ENCODE peak calls at places on chromosomes 4 and X, in eight cellular contexts. O is transverse colon, K is uterus, W is A549, H is IMR-90, E is endothelial cell of umbilical vein, Y is adrenal gland, Q is right lobe of liver. B is an unnamed sample.

GRCh38 chr4:10098770-10099139 is 17.8 kb downstream of the WDR1 start:
- DNase-seq in O (no peak), Y (peak), W (no peak), Q (no peak), E (no peak), K (no peak), H (peak), B (no peak)

GRCh38 chr4:148813289-148813688 is 371.1 kb upstream of the NR3C2 start:
- DNase-seq in Q (no peak), K (no peak), O (no peak), H (no peak), E (no peak), Y (no peak), W (no peak), B (no peak)

GRCh38 chrX:118171354-118171753 is 54.7 kb upstream of the KLHL13 start:
- DNase-seq in Q (no peak), E (no peak), W (no peak), Y (no peak), H (no peak), O (no peak), K (no peak), B (no peak)

GRCh38 chrX:108159028-108159670 is 67.6 kb downstream of the ATG4A start:
- DNase-seq in Q (no peak), O (no peak), H (no peak), W (no peak), E (no peak), Y (no peak), K (no peak), B (no peak)

GRCh38 chrX:43349363-43349762 is 306.7 kb upstream of the MAOA start:
- DNase-seq in O (peak), Y (peak), K (no peak), H (peak), W (peak), E (peak), Q (no peak), B (no peak)

GRCh38 chr4:23887989-23888388 is 1.9 kb downstream of the PPARGC1A start:
- DNase-seq in W (no peak), E (no peak), Q (no peak), Y (peak), H (no peak), K (no peak), O (no peak), B (no peak)

GRCh38 chr4:181498148-181498547 is 745.1 kb upstream of the TENM3 start:
- DNase-seq in Q (no peak), W (no peak), H (no peak), Y (no peak), E (no peak), K (no peak), O (no peak), B (no peak)

GRCh38 chrX:110532527-110532926 is 173.9 kb downstream of the RTL9 start:
- DNase-seq in E (no peak), Q (no peak), O (no peak), W (no peak), H (no peak), Y (no peak), K (no peak), B (no peak)

GRCh38 chrX:34063616-34064015 is 68.5 kb downstream of the FAM47A start:
- DNase-seq in Q (no peak), E (no peak), H (no peak), W (no peak), K (no peak), O (no peak), Y (no peak), B (no peak)

GRCh38 chr4:112284662-112285411 is 867 bp downstream of the TIFA start:
- DNase-seq in Q (peak), K (no peak), E (peak), W (peak), H (peak), O (peak), Y (no peak), B (no peak)

GRCh38 chrX:119073200-119073905 is 560 bp downstream of the CT47C1 start:
- DNase-seq in Y (no peak), E (no peak), O (no peak), H (no peak), Q (no peak), W (no peak), K (no peak), B (no peak)

GRCh38 chr4:38672247-38673071 is 8.5 kb downstream of the KLF3 start:
- DNase-seq in H (no peak), Q (no peak), O (no peak), E (no peak), Y (no peak), W (no peak), K (no peak), B (no peak)

GRCh38 chr4:151418385-151418784 is 9.4 kb downstream of the FHIP1A start:
- DNase-seq in Q (no peak), E (peak), K (no peak), H (peak), Y (no peak), O (no peak), W (no peak), B (no peak)

GRCh38 chr4:119209077-119209476 is 3.4 kb upstream of the USP53 start:
- DNase-seq in Y (no peak), W (peak), E (peak), K (no peak), Q (no peak), O (no peak), H (peak), B (peak)

GRCh38 chr4:110344165-110344564 is 131.8 kb upstream of the ENPEP start:
- DNase-seq in O (peak), Q (no peak), Y (no peak), K (no peak), H (no peak), E (no peak), W (peak), B (no peak)

GRCh38 chr4:135185256-135185655 is 983.7 kb upstream of the PABPC4L start:
- DNase-seq in K (no peak), H (no peak), Y (no peak), O (no peak), E (no peak), Q (no peak), W (no peak), B (no peak)

GRCh38 chr4:122783301-122784215 is 43.1 kb upstream of the FGF2 start:
- DNase-seq in K (no peak), H (peak), E (peak), Y (peak), O (peak), Q (peak), W (peak), B (peak)

GRCh38 chrX:75603833-75604232 is 81.0 kb upstream of the ZDHHC15 start:
- DNase-seq in Y (no peak), K (no peak), O (no peak), Q (no peak), E (peak), H (peak), W (peak), B (no peak)

GRCh38 chrX:15672886-15673285 is 8.3 kb upstream of the CLTRN start:
- DNase-seq in O (no peak), W (no peak), E (no peak), H (no peak), Q (no peak), K (no peak), Y (no peak), B (no peak)

GRCh38 chr4:94006932-94007331 is 178.4 kb downstream of the ATOH1 start:
- DNase-seq in H (no peak), Q (no peak), K (no peak), O (no peak), W (no peak), E (no peak), Y (no peak), B (no peak)

GRCh38 chrX:47245156-47245555 is 12.3 kb downstream of the USP11 start:
- DNase-seq in O (no peak), K (no peak), Y (no peak), H (no peak), E (no peak), W (no peak), Q (no peak), B (no peak)

GRCh38 chr4:153539058-153539826 is 73.1 kb downstream of the TMEM131L start:
- DNase-seq in K (no peak), W (no peak), E (no peak), O (no peak), Q (no peak), Y (no peak), H (no peak), B (no peak)
- H3K4me3 ChIP-seq in K (peak), W (no peak), E (no peak), O (no peak), Q (no peak), Y (no peak), H (no peak), B (no peak)

GRCh38 chr4:3043272-3044020 is 30.9 kb downstream of the HTT-AS start:
- DNase-seq in Q (no peak), E (no peak), W (no peak), K (no peak), Y (no peak), H (no peak), O (no peak), B (peak)

GRCh38 chr4:3042226-3042625 is 32.1 kb downstream of the HTT-AS start:
- DNase-seq in H (no peak), O (no peak), E (no peak), Q (no peak), W (no peak), Y (no peak), K (no peak), B (no peak)

GRCh38 chr4:3039706-3040366 is 34.5 kb downstream of the HTT-AS start:
- DNase-seq in Q (no peak), O (no peak), E (no peak), Y (no peak), K (no peak), W (no peak), H (no peak), B (peak)

GRCh38 chr4:3040447-3041191 is 33.7 kb downstream of the HTT-AS start:
- DNase-seq in H (no peak), Q (peak), O (no peak), Y (no peak), K (no peak), E (no peak), W (no peak), B (no peak)

DNA sequence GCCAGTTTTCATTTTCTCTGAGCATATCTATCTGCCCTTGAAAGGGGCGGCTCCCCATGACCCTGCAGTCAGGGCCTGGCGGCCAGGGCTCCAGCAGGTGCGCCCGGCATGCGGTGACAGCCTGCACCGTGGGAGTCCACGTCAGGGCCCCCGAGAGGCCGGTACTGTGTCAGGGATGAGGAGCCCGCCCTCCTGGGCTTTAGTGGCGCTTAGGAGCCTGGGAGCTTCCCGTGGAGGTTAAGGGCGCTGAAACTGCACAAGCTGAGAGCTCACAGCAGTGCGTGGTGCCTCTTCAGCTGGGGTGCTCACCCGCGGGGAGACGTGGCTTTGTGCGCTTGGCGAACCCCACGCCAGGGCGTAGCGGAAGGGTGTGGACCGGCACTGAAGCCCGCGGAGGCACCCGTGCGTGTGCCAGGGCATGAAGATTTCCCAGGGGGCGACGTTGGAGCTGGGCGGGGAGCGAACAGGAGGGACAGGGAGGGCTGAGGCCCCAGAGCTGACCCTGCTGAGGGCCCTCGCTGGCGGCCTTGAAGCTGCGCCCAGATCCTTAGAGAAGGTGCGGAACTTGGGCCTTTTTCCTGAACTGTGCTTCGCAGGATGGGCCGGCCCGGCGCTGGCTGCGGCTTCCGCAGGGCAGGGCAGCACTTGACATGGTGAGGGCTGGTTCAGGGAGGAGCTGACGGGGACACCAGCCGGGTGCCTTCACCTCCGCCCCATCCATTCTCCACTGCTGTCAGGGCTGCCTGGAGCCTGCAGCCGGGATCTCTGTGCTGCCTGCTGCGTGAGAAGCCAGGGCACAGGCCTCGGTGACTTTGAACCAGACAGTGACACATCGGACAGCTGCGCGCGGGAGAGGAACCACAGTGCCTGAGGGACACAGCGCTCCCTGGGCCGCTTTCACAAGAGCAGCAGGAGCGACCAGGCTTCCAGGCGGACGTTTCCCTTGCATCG is 32.9 kb downstream of the HTT-AS start:
- DNase-seq in E (peak), H (peak), K (no peak), O (peak), W (no peak), Q (peak), Y (peak), B (peak)
- TF ChIP-seq POLR2A in E (no peak), H (no peak), K (no peak), O (peak), W (no peak), Q (peak), Y (no peak), B (no peak)

GRCh38 chr4:41257257-41257900 is 651 bp downstream of the UCHL1 start:
- DNase-seq in Q (peak), H (peak), E (peak), K (peak), O (peak), W (peak), Y (peak), B (peak)
- H3K4me3 ChIP-seq in Q (peak), H (peak), E (peak), K (peak), O (peak), W (peak), Y (no peak), B (peak)

DNA sequence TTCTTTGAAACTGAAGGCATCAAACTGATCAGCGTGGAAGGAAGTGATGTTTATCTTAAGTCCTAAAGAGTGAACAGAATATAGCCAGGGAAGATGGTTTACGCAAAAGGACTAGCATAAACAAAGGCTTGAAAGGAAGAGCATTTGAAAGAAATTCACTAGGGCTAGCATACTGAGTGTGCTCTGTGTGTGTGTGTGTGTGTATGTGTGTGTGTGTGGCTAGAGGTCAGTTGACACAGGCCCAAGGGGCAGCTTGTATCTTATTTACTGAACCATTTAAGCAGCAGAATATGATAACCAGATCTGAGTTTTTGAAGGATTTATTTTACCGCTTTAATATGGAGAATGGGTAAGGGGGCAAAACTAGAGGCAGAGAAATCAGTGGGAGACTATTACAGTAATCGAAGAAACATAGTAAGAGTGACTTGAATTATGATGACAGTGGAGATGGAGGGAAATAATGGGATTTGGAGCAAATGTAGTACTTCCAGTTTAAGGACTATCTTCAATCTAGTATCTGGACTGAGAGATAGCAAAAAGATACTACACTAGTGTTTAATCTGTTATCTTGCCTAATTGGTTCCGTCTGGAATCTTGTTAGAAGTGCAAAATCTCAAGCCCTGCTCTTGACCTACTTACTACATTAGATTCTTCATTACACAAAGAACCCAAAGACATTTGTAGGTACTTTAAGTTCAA is 36.9 kb downstream of the CEP44 start:
- DNase-seq in H (peak), O (no peak), W (no peak), E (peak), Q (no peak), K (no peak), Y (no peak), B (no peak)
- TF ChIP-seq POLR2A in H (no peak), O (no peak), W (no peak), E (no peak), Q (no peak), K (no peak), Y (no peak), B (no peak)

GRCh38 chr4:53656421-53656981 is 65.2 kb upstream of the LNX1 start:
- DNase-seq in E (no peak), Y (no peak), Q (no peak), W (no peak), O (no peak), K (peak), H (peak), B (peak)

GRCh38 chr4:53649357-53649756 is 58.1 kb upstream of the LNX1 start:
- DNase-seq in Q (no peak), O (no peak), H (no peak), K (no peak), Y (no peak), W (no peak), E (no peak), B (no peak)

GRCh38 chr4:53651142-53651720 is 59.9 kb upstream of the LNX1 start:
- DNase-seq in K (no peak), Q (no peak), Y (peak), H (peak), E (no peak), W (no peak), O (peak), B (peak)

GRCh38 chr4:53654300-53654758 is 63.0 kb upstream of the LNX1 start:
- DNase-seq in Q (no peak), E (no peak), W (no peak), Y (peak), K (peak), H (peak), O (no peak), B (no peak)

GRCh38 chr4:53653484-53654053 is 62.3 kb upstream of the LNX1 start:
- DNase-seq in Q (peak), E (peak), W (no peak), H (peak), Y (peak), O (peak), K (no peak), B (no peak)
- H3K4me3 ChIP-seq in Q (no peak), E (no peak), W (no peak), H (no peak), Y (no peak), O (no peak), K (no peak), B (no peak)

DNA sequence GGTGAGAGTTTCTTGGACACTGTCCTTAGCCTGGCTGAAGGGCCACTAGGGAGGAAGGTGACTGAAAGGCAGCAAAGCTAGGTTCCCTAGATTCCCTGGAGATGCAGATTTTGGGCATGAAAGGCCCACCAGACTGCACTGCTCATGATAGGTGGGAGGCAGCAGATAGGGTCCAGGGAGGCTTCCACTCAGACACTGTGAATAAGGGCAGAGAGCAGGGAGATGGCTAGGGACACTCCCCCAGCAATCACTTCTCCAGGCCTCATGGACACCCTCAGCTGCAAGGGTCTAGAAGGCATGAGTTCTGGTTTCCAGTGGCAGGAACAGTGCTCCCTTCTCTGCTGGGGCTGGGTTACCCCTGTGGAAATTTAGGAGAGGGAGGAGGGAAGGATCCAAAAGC is 20.1 kb downstream of the ARMCX2 start:
- DNase-seq in E (no peak), Q (no peak), H (no peak), W (no peak), K (no peak), O (no peak), Y (no peak), B (no peak)
- TF ChIP-seq POLR2A in E (no peak), Q (no peak), H (no peak), W (no peak), K (no peak), O (no peak), Y (no peak), B (no peak)

GRCh38 chrX:19867938-19868337 is 19.5 kb downstream of the SH3KBP1 start:
- DNase-seq in E (no peak), O (no peak), W (no peak), Y (no peak), Q (no peak), K (no peak), H (no peak), B (peak)

GRCh38 chrX:19866626-19867410 is 20.6 kb downstream of the SH3KBP1 start:
- DNase-seq in Q (no peak), E (peak), O (no peak), Y (no peak), W (no peak), H (no peak), K (no peak), B (no peak)

GRCh38 chrX:19865567-19866363 is 21.6 kb downstream of the SH3KBP1 start:
- DNase-seq in W (no peak), Q (no peak), Y (peak), O (no peak), E (no peak), H (no peak), K (no peak), B (peak)

GRCh38 chrX:19869195-19869594 is 18.2 kb downstream of the SH3KBP1 start:
- DNase-seq in Q (no peak), K (no peak), O (no peak), W (no peak), H (no peak), E (no peak), Y (no peak), B (no peak)

DNA sequence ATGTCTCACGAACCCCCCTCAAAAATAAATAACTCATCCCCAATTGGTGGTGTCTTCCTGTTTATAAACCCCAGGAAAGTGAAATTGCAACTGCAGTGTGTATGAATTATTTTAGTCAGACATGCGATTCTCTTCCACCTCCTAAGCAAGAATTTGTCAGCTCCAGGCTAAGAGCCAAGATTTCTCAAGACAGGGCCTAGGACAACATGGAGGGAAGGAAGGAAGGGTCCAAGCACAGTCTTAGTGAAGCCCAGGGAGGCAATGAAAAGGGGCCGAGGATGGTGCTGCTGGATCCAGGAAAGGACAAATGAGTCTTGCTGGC is 20.0 kb downstream of the SH3KBP1 start:
- DNase-seq in K (no peak), O (no peak), Y (peak), E (no peak), Q (no peak), H (peak), W (no peak), B (no peak)
- H3K4me3 ChIP-seq in K (no peak), O (no peak), Y (no peak), E (no peak), Q (no peak), H (no peak), W (no peak), B (no peak)

GRCh38 chr4:21896767-21897166 is 51.8 kb downstream of the KCNIP4 start:
- DNase-seq in K (no peak), Y (no peak), W (no peak), Q (no peak), E (no peak), O (no peak), H (no peak), B (no peak)
- TF ChIP-seq POLR2A in K (no peak), Y (no peak), W (no peak), Q (no peak), E (no peak), O (no peak), H (no peak), B (no peak)

B was measured in lower leg skin.